ENCODE peak calls at places on chromosomes 6 and 20, in six cellular contexts. One of them, this sample, is unnamed.

GRCh38 chr6:18423426-18423825 is 36.3 kb downstream of the RNF144B start:
- DNase-seq in Caco-2: no peak
- DNase-seq in tibial nerve: no peak
- DNase-seq in fibroblast of the aortic adventitia: no peak
- DNase-seq in HCT116: no peak
- DNase-seq in brain microvascular endothelial cell: no peak
- DNase-seq in this sample: no peak

GRCh38 chr6:80440496-80441160 is 334.2 kb downstream of the BCKDHB start:
- DNase-seq in Caco-2: no peak
- DNase-seq in HCT116: no peak
- DNase-seq in fibroblast of the aortic adventitia: no peak
- DNase-seq in brain microvascular endothelial cell: no peak
- DNase-seq in tibial nerve: no peak
- DNase-seq in this sample: no peak

GRCh38 chr20:59459586-59459985 is 144.8 kb upstream of the PHACTR3 start:
- DNase-seq in HCT116: no peak
- DNase-seq in fibroblast of the aortic adventitia: no peak
- DNase-seq in brain microvascular endothelial cell: no peak
- DNase-seq in Caco-2: no peak
- DNase-seq in tibial nerve: no peak
- DNase-seq in this sample: no peak

GRCh38 chr6:36717871-36718540 is 20.4 kb downstream of the RAB44 start:
- DNase-seq in HCT116: no peak
- DNase-seq in Caco-2: no peak
- DNase-seq in tibial nerve: no peak
- DNase-seq in brain microvascular endothelial cell: no peak
- DNase-seq in fibroblast of the aortic adventitia: no peak
- DNase-seq in this sample: no peak

GRCh38 chr6:32945953-32946352 is 5.1 kb upstream of the HLA-DMB start:
- DNase-seq in fibroblast of the aortic adventitia: no peak
- DNase-seq in brain microvascular endothelial cell: no peak
- DNase-seq in Caco-2: no peak
- DNase-seq in HCT116: no peak
- DNase-seq in tibial nerve: no peak
- DNase-seq in this sample: no peak

GRCh38 chr6:139882977-139883728 is 508.7 kb upstream of the CITED2 start:
- DNase-seq in Caco-2: no peak
- DNase-seq in tibial nerve: no peak
- DNase-seq in HCT116: no peak
- DNase-seq in fibroblast of the aortic adventitia: peak
- DNase-seq in brain microvascular endothelial cell: peak
- DNase-seq in this sample: peak

GRCh38 chr6:17417817-17418216 is 24.4 kb downstream of the CAP2 start:
- DNase-seq in brain microvascular endothelial cell: peak
- DNase-seq in tibial nerve: no peak
- DNase-seq in Caco-2: no peak
- DNase-seq in fibroblast of the aortic adventitia: peak
- DNase-seq in HCT116: no peak
- DNase-seq in this sample: peak

GRCh38 chr6:106874481-106874880 is 100.0 kb downstream of the CD24 start:
- DNase-seq in fibroblast of the aortic adventitia: no peak
- DNase-seq in HCT116: no peak
- DNase-seq in tibial nerve: no peak
- DNase-seq in brain microvascular endothelial cell: no peak
- DNase-seq in Caco-2: no peak
- DNase-seq in this sample: no peak

GRCh38 chr20:61297981-61298380 is 45.9 kb downstream of the CDH4 start:
- DNase-seq in HCT116: no peak
- DNase-seq in fibroblast of the aortic adventitia: peak
- DNase-seq in brain microvascular endothelial cell: peak
- DNase-seq in Caco-2: no peak
- DNase-seq in tibial nerve: no peak
- DNase-seq in this sample: peak

GRCh38 chr20:23289249-23289648 is 61.3 kb upstream of the NXT1 start:
- DNase-seq in Caco-2: no peak
- DNase-seq in HCT116: no peak
- DNase-seq in fibroblast of the aortic adventitia: no peak
- DNase-seq in brain microvascular endothelial cell: no peak
- DNase-seq in tibial nerve: no peak
- DNase-seq in this sample: no peak

GRCh38 chr6:113293106-113293505 is 564.0 kb upstream of the MARCKS start:
- DNase-seq in tibial nerve: no peak
- DNase-seq in HCT116: no peak
- DNase-seq in fibroblast of the aortic adventitia: no peak
- DNase-seq in brain microvascular endothelial cell: no peak
- DNase-seq in Caco-2: no peak
- DNase-seq in this sample: no peak

GRCh38 chr20:46801003-46801702 is 91.7 kb downstream of the SLC2A10 start:
- DNase-seq in brain microvascular endothelial cell: no peak
- DNase-seq in Caco-2: no peak
- DNase-seq in fibroblast of the aortic adventitia: no peak
- DNase-seq in HCT116: no peak
- DNase-seq in tibial nerve: no peak
- DNase-seq in this sample: no peak

GRCh38 chr20:4453369-4453768 is 268.3 kb upstream of the PRND start:
- DNase-seq in HCT116: no peak
- DNase-seq in fibroblast of the aortic adventitia: peak
- DNase-seq in brain microvascular endothelial cell: no peak
- DNase-seq in tibial nerve: no peak
- DNase-seq in Caco-2: no peak
- DNase-seq in this sample: no peak

GRCh38 chr20:46228671-46229070 is 79.6 kb downstream of the CDH22 start:
- DNase-seq in fibroblast of the aortic adventitia: no peak
- DNase-seq in HCT116: no peak
- DNase-seq in Caco-2: no peak
- DNase-seq in brain microvascular endothelial cell: no peak
- DNase-seq in tibial nerve: no peak
- DNase-seq in this sample: no peak

GRCh38 chr6:3316363-3316762 is 57.6 kb downstream of the PSMG4 start:
- DNase-seq in Caco-2: no peak
- DNase-seq in tibial nerve: no peak
- DNase-seq in brain microvascular endothelial cell: no peak
- DNase-seq in fibroblast of the aortic adventitia: no peak
- DNase-seq in HCT116: no peak
- DNase-seq in this sample: no peak

GRCh38 chr6:17584241-17584803 is 15.8 kb upstream of the FAM8A1 start:
- DNase-seq in HCT116: peak
- DNase-seq in Caco-2: peak
- DNase-seq in tibial nerve: peak
- DNase-seq in fibroblast of the aortic adventitia: peak
- DNase-seq in brain microvascular endothelial cell: peak
- DNase-seq in this sample: peak

GRCh38 chr20:17710379-17711305 is 10.9 kb downstream of the BANF2 start:
- DNase-seq in fibroblast of the aortic adventitia: no peak
- DNase-seq in Caco-2: peak
- DNase-seq in tibial nerve: no peak
- DNase-seq in HCT116: no peak
- DNase-seq in brain microvascular endothelial cell: no peak
- DNase-seq in this sample: peak

GRCh38 chr6:132190815-132191175 is 210.5 kb downstream of the MOXD1 start:
- DNase-seq in fibroblast of the aortic adventitia: peak
- DNase-seq in Caco-2: no peak
- DNase-seq in brain microvascular endothelial cell: peak
- DNase-seq in tibial nerve: no peak
- DNase-seq in HCT116: no peak
- DNase-seq in this sample: peak

GRCh38 chr6:127391019-127391974 is 47.9 kb upstream of the ECHDC1 start:
- DNase-seq in tibial nerve: no peak
- DNase-seq in fibroblast of the aortic adventitia: no peak
- DNase-seq in Caco-2: no peak
- DNase-seq in brain microvascular endothelial cell: no peak
- DNase-seq in HCT116: no peak
- DNase-seq in this sample: no peak

GRCh38 chr20:58803533-58803932 is 47.2 kb downstream of the GNAS-AS1 start:
- DNase-seq in HCT116: no peak
- DNase-seq in Caco-2: no peak
- DNase-seq in fibroblast of the aortic adventitia: no peak
- DNase-seq in brain microvascular endothelial cell: no peak
- DNase-seq in tibial nerve: no peak
- DNase-seq in this sample: no peak

GRCh38 chr20:23508449-23508848 is 17.5 kb downstream of the CST8 start:
- DNase-seq in tibial nerve: no peak
- DNase-seq in Caco-2: no peak
- DNase-seq in fibroblast of the aortic adventitia: no peak
- DNase-seq in HCT116: no peak
- DNase-seq in brain microvascular endothelial cell: no peak
- DNase-seq in this sample: no peak

GRCh38 chr6:89792881-89793280 is 26.7 kb downstream of the MDN1 start:
- DNase-seq in HCT116: peak
- DNase-seq in Caco-2: peak
- DNase-seq in brain microvascular endothelial cell: peak
- DNase-seq in tibial nerve: no peak
- DNase-seq in fibroblast of the aortic adventitia: no peak
- DNase-seq in this sample: peak
- TF ChIP-seq CTCF in HCT116: no peak
- TF ChIP-seq CTCF in Caco-2: peak
- TF ChIP-seq CTCF in brain microvascular endothelial cell: peak
- TF ChIP-seq CTCF in tibial nerve: no peak
- TF ChIP-seq CTCF in fibroblast of the aortic adventitia: peak
- TF ChIP-seq CTCF in this sample: peak

GRCh38 chr20:10739575-10739974 is 65.8 kb upstream of the JAG1 start:
- DNase-seq in Caco-2: no peak
- DNase-seq in HCT116: no peak
- DNase-seq in brain microvascular endothelial cell: no peak
- DNase-seq in tibial nerve: no peak
- DNase-seq in fibroblast of the aortic adventitia: peak
- DNase-seq in this sample: peak

GRCh38 chr20:10735195-10735949 is 61.6 kb upstream of the JAG1 start:
- DNase-seq in HCT116: no peak
- DNase-seq in tibial nerve: no peak
- DNase-seq in Caco-2: no peak
- DNase-seq in fibroblast of the aortic adventitia: no peak
- DNase-seq in brain microvascular endothelial cell: no peak
- DNase-seq in this sample: no peak

GRCh38 chr20:10741060-10741459 is 67.3 kb upstream of the JAG1 start:
- DNase-seq in fibroblast of the aortic adventitia: peak
- DNase-seq in Caco-2: no peak
- DNase-seq in brain microvascular endothelial cell: no peak
- DNase-seq in tibial nerve: no peak
- DNase-seq in HCT116: no peak
- DNase-seq in this sample: peak

GRCh38 chr20:10739134-10739533 is 65.3 kb upstream of the JAG1 start:
- DNase-seq in fibroblast of the aortic adventitia: no peak
- DNase-seq in brain microvascular endothelial cell: no peak
- DNase-seq in Caco-2: no peak
- DNase-seq in tibial nerve: no peak
- DNase-seq in HCT116: no peak
- DNase-seq in this sample: no peak
- H3K4me3 ChIP-seq in fibroblast of the aortic adventitia: peak
- H3K4me3 ChIP-seq in brain microvascular endothelial cell: no peak
- H3K4me3 ChIP-seq in Caco-2: no peak
- H3K4me3 ChIP-seq in tibial nerve: peak
- H3K4me3 ChIP-seq in HCT116: no peak
- H3K4me3 ChIP-seq in this sample: no peak

GRCh38 chr6:136586295-136586694 is 36.1 kb upstream of the MAP7 start:
- DNase-seq in Caco-2: no peak
- DNase-seq in HCT116: no peak
- DNase-seq in brain microvascular endothelial cell: peak
- DNase-seq in fibroblast of the aortic adventitia: peak
- DNase-seq in tibial nerve: no peak
- DNase-seq in this sample: peak

GRCh38 chr6:136579800-136580199 is 29.6 kb upstream of the MAP7 start:
- DNase-seq in tibial nerve: no peak
- DNase-seq in Caco-2: no peak
- DNase-seq in HCT116: no peak
- DNase-seq in brain microvascular endothelial cell: no peak
- DNase-seq in fibroblast of the aortic adventitia: peak
- DNase-seq in this sample: peak

GRCh38 chr6:136587527-136587926 is 37.3 kb upstream of the MAP7 start:
- DNase-seq in brain microvascular endothelial cell: no peak
- DNase-seq in Caco-2: no peak
- DNase-seq in HCT116: no peak
- DNase-seq in fibroblast of the aortic adventitia: no peak
- DNase-seq in tibial nerve: no peak
- DNase-seq in this sample: no peak

GRCh38 chr6:136582702-136583471 is 32.7 kb upstream of the MAP7 start:
- DNase-seq in brain microvascular endothelial cell: peak
- DNase-seq in HCT116: peak
- DNase-seq in fibroblast of the aortic adventitia: peak
- DNase-seq in Caco-2: no peak
- DNase-seq in tibial nerve: no peak
- DNase-seq in this sample: peak
- TF ChIP-seq CTCF in brain microvascular endothelial cell: peak
- TF ChIP-seq CTCF in HCT116: peak
- TF ChIP-seq CTCF in fibroblast of the aortic adventitia: peak
- TF ChIP-seq CTCF in Caco-2: peak
- TF ChIP-seq CTCF in tibial nerve: peak
- TF ChIP-seq CTCF in this sample: peak

DNA sequence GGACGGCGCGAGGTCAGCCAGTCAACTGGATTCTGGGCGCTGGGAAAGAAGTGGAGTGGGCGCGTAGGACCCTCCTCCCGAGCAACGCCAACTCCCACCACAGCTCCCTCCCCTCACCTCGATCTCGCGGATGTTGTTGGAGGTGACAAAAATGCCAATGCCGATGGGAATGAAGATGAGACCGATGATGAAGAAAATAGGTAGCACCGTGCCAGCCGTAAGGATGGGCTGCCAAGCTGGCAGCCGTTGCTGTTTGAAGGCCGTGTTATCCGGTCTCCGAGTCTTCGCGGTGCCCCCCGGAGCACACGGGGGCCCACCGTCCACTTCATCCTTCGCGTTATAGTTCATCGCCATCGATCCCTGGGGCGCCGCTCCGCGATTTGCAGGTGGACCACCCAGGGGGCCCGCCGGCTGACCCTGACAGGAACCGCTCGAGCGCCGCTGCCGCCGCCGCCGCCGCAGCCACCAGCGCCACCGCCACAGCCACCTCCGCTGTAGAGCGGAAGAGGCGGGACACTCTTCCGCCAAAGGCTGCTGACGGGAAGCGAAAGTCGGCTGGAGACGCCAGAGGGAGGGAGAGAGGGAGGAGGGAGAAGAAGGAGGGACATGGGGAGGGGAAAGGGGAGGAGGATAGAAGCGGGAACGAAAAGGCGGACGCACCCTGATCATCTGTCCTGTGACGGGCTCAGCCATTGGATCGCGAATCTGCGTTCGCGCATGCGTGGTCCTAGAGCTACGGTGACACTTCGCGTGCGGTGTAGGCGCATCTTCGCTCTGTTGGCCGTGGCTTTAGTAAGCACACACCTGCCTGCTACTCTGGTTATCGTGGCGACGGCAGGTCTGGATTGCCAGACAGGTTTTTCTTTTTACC is at the start of gene TMEM30A:
- DNase-seq in Caco-2: peak
- DNase-seq in HCT116: peak
- DNase-seq in tibial nerve: peak
- DNase-seq in fibroblast of the aortic adventitia: peak
- DNase-seq in brain microvascular endothelial cell: peak
- DNase-seq in this sample: peak
- H3K4me3 ChIP-seq in Caco-2: peak
- H3K4me3 ChIP-seq in HCT116: peak
- H3K4me3 ChIP-seq in tibial nerve: peak
- H3K4me3 ChIP-seq in fibroblast of the aortic adventitia: peak
- H3K4me3 ChIP-seq in brain microvascular endothelial cell: peak
- H3K4me3 ChIP-seq in this sample: peak